ENCODE peak calls at places on chromosomes 13 and 19, in ten cellular contexts. One of them, this sample, is unnamed. For H3K36me3, the result is how much of the 10 kb centered on the place peaks cover.

GRCh38 chr19:54209748-54210494 is 9.3 kb downstream of the RPS9 start:
- DNase-seq in upper lobe of left lung: peak
- DNase-seq in pancreas: peak
- DNase-seq in left lung: peak
- DNase-seq in thoracic aorta: peak
- DNase-seq in effector memory CD4-positive, alpha-beta T cell: no peak
- DNase-seq in A673: peak
- DNase-seq in CD8-positive, alpha-beta memory T cell: peak
- DNase-seq in bronchial epithelial cell: peak
- DNase-seq in transverse colon: peak
- DNase-seq in this sample: no peak

GRCh38 chr13:73064991-73065390 is 6.2 kb downstream of the KLF5 start:
- DNase-seq in upper lobe of left lung: no peak
- DNase-seq in pancreas: no peak
- DNase-seq in left lung: no peak
- DNase-seq in thoracic aorta: no peak
- DNase-seq in effector memory CD4-positive, alpha-beta T cell: no peak
- DNase-seq in A673: no peak
- DNase-seq in CD8-positive, alpha-beta memory T cell: no peak
- DNase-seq in bronchial epithelial cell: no peak
- DNase-seq in transverse colon: no peak
- DNase-seq in this sample: no peak

GRCh38 chr13:49218493-49219051 is 1.6 kb upstream of the MLNR start:
- DNase-seq in upper lobe of left lung: no peak
- DNase-seq in pancreas: no peak
- DNase-seq in left lung: no peak
- DNase-seq in thoracic aorta: no peak
- DNase-seq in effector memory CD4-positive, alpha-beta T cell: no peak
- DNase-seq in A673: no peak
- DNase-seq in CD8-positive, alpha-beta memory T cell: no peak
- DNase-seq in bronchial epithelial cell: no peak
- DNase-seq in transverse colon: no peak
- DNase-seq in this sample: peak

GRCh38 chr13:44300895-44301638 is 72.6 kb upstream of the SERP2 start:
- DNase-seq in upper lobe of left lung: peak
- DNase-seq in pancreas: peak
- DNase-seq in left lung: peak
- DNase-seq in thoracic aorta: no peak
- DNase-seq in effector memory CD4-positive, alpha-beta T cell: no peak
- DNase-seq in A673: peak
- DNase-seq in CD8-positive, alpha-beta memory T cell: no peak
- DNase-seq in bronchial epithelial cell: peak
- DNase-seq in transverse colon: no peak
- DNase-seq in this sample: no peak

GRCh38 chr13:105773887-105774538 is 761.4 kb downstream of the EFNB2 start:
- DNase-seq in upper lobe of left lung: no peak
- DNase-seq in pancreas: peak
- DNase-seq in left lung: no peak
- DNase-seq in thoracic aorta: no peak
- DNase-seq in effector memory CD4-positive, alpha-beta T cell: no peak
- DNase-seq in A673: peak
- DNase-seq in CD8-positive, alpha-beta memory T cell: no peak
- DNase-seq in bronchial epithelial cell: peak
- DNase-seq in transverse colon: no peak
- DNase-seq in this sample: no peak

GRCh38 chr13:23753523-23753922 is 135.7 kb downstream of the MIPEP start:
- DNase-seq in upper lobe of left lung: peak
- DNase-seq in pancreas: no peak
- DNase-seq in left lung: no peak
- DNase-seq in thoracic aorta: no peak
- DNase-seq in effector memory CD4-positive, alpha-beta T cell: no peak
- DNase-seq in A673: no peak
- DNase-seq in CD8-positive, alpha-beta memory T cell: no peak
- DNase-seq in bronchial epithelial cell: peak
- DNase-seq in transverse colon: no peak
- DNase-seq in this sample: no peak

GRCh38 chr19:13428352-13428751 is 77.9 kb downstream of the CACNA1A start:
- DNase-seq in upper lobe of left lung: no peak
- DNase-seq in pancreas: no peak
- DNase-seq in left lung: no peak
- DNase-seq in thoracic aorta: no peak
- DNase-seq in effector memory CD4-positive, alpha-beta T cell: no peak
- DNase-seq in A673: peak
- DNase-seq in CD8-positive, alpha-beta memory T cell: no peak
- DNase-seq in bronchial epithelial cell: no peak
- DNase-seq in transverse colon: no peak
- DNase-seq in this sample: peak

GRCh38 chr13:49046002-49046401 is 70.3 kb downstream of the FNDC3A start:
- DNase-seq in upper lobe of left lung: no peak
- DNase-seq in pancreas: no peak
- DNase-seq in left lung: no peak
- DNase-seq in thoracic aorta: no peak
- DNase-seq in effector memory CD4-positive, alpha-beta T cell: no peak
- DNase-seq in A673: no peak
- DNase-seq in CD8-positive, alpha-beta memory T cell: no peak
- DNase-seq in bronchial epithelial cell: no peak
- DNase-seq in transverse colon: no peak
- DNase-seq in this sample: no peak

GRCh38 chr13:39259371-39259770 is 221.1 kb downstream of the NHLRC3 start:
- DNase-seq in upper lobe of left lung: no peak
- DNase-seq in pancreas: no peak
- DNase-seq in left lung: no peak
- DNase-seq in thoracic aorta: no peak
- DNase-seq in effector memory CD4-positive, alpha-beta T cell: no peak
- DNase-seq in A673: no peak
- DNase-seq in CD8-positive, alpha-beta memory T cell: no peak
- DNase-seq in bronchial epithelial cell: no peak
- DNase-seq in transverse colon: no peak
- DNase-seq in this sample: no peak

GRCh38 chr19:17580470-17581000 is 25.1 kb downstream of the COLGALT1 start:
- DNase-seq in upper lobe of left lung: no peak
- DNase-seq in pancreas: no peak
- DNase-seq in left lung: no peak
- DNase-seq in thoracic aorta: no peak
- DNase-seq in effector memory CD4-positive, alpha-beta T cell: no peak
- DNase-seq in A673: no peak
- DNase-seq in CD8-positive, alpha-beta memory T cell: no peak
- DNase-seq in bronchial epithelial cell: no peak
- DNase-seq in transverse colon: no peak
- DNase-seq in this sample: peak

GRCh38 chr19:50476224-50476942 is at the start of the genes EMC10 and GARIN5A:
- DNase-seq in upper lobe of left lung: peak
- DNase-seq in pancreas: peak
- DNase-seq in left lung: peak
- DNase-seq in thoracic aorta: peak
- DNase-seq in effector memory CD4-positive, alpha-beta T cell: peak
- DNase-seq in A673: peak
- DNase-seq in CD8-positive, alpha-beta memory T cell: peak
- DNase-seq in bronchial epithelial cell: peak
- DNase-seq in transverse colon: peak
- DNase-seq in this sample: peak

GRCh38 chr13:24252136-24252535 is 57.2 kb upstream of the C1QTNF9 start:
- DNase-seq in upper lobe of left lung: no peak
- DNase-seq in pancreas: no peak
- DNase-seq in left lung: no peak
- DNase-seq in thoracic aorta: no peak
- DNase-seq in effector memory CD4-positive, alpha-beta T cell: no peak
- DNase-seq in A673: no peak
- DNase-seq in CD8-positive, alpha-beta memory T cell: no peak
- DNase-seq in bronchial epithelial cell: no peak
- DNase-seq in transverse colon: no peak
- DNase-seq in this sample: no peak

GRCh38 chr13:43664700-43665191 is 122.0 kb downstream of the ENOX1 start:
- DNase-seq in upper lobe of left lung: no peak
- DNase-seq in pancreas: no peak
- DNase-seq in left lung: no peak
- DNase-seq in thoracic aorta: no peak
- DNase-seq in effector memory CD4-positive, alpha-beta T cell: no peak
- DNase-seq in A673: peak
- DNase-seq in CD8-positive, alpha-beta memory T cell: no peak
- DNase-seq in bronchial epithelial cell: peak
- DNase-seq in transverse colon: peak
- DNase-seq in this sample: peak

DNA sequence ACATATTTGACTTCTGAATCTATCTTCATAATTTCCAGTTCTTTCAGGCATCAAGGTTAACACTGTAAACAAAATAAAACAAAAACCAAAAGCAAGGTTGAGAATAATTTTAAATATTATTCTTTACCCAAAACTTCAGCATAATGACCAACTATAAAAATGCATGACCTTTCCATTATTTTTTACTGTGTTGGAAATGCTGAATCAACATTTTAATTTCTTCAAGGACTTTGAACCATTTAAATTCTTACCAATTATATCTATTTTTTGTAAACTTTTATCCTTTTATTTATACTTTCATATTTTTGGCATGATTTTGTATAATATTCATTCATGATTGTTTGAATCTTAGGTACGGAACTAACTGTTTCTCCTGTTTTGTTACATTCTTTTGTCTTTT is 6.9 kb downstream of the ZNF585A start:
- DNase-seq in upper lobe of left lung: no peak
- DNase-seq in pancreas: no peak
- DNase-seq in left lung: no peak
- DNase-seq in thoracic aorta: no peak
- DNase-seq in effector memory CD4-positive, alpha-beta T cell: no peak
- DNase-seq in A673: no peak
- DNase-seq in CD8-positive, alpha-beta memory T cell: no peak
- DNase-seq in bronchial epithelial cell: no peak
- DNase-seq in transverse colon: no peak
- DNase-seq in this sample: no peak
- H3K36me3 ChIP-seq in upper lobe of left lung: half or more
- H3K36me3 ChIP-seq in pancreas: under half
- H3K36me3 ChIP-seq in left lung: half or more
- H3K36me3 ChIP-seq in thoracic aorta: half or more
- H3K36me3 ChIP-seq in effector memory CD4-positive, alpha-beta T cell: half or more
- H3K36me3 ChIP-seq in A673: under half
- H3K36me3 ChIP-seq in CD8-positive, alpha-beta memory T cell: under half
- H3K36me3 ChIP-seq in bronchial epithelial cell: under half
- H3K36me3 ChIP-seq in transverse colon: under half
- H3K36me3 ChIP-seq in this sample: under half

DNA sequence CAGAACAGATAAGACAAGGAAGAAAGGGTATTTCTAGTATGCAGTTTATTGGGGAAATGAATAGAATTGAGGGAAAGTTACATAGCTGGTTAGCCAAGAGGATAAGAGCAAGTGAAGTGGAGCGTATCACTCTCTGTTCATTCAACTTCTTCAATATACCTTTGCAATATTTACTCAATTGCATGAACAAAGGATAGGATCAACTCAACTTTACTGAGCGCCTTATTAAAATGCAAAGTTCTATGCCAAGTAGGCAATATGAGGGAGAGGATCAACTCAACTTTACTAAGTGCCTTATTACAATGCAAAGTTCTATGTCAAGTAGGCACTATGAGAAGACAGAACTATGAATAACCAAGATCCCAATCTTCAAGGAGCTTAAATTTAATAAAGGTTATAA is 43.9 kb downstream of the ZC3H13 start:
- DNase-seq in upper lobe of left lung: no peak
- DNase-seq in pancreas: no peak
- DNase-seq in left lung: no peak
- DNase-seq in thoracic aorta: no peak
- DNase-seq in effector memory CD4-positive, alpha-beta T cell: no peak
- DNase-seq in A673: no peak
- DNase-seq in CD8-positive, alpha-beta memory T cell: no peak
- DNase-seq in bronchial epithelial cell: no peak
- DNase-seq in transverse colon: no peak
- DNase-seq in this sample: no peak
- H3K36me3 ChIP-seq in upper lobe of left lung: under half
- H3K36me3 ChIP-seq in pancreas: under half
- H3K36me3 ChIP-seq in left lung: half or more
- H3K36me3 ChIP-seq in thoracic aorta: under half
- H3K36me3 ChIP-seq in effector memory CD4-positive, alpha-beta T cell: under half
- H3K36me3 ChIP-seq in A673: half or more
- H3K36me3 ChIP-seq in CD8-positive, alpha-beta memory T cell: under half
- H3K36me3 ChIP-seq in bronchial epithelial cell: under half
- H3K36me3 ChIP-seq in transverse colon: under half
- H3K36me3 ChIP-seq in this sample: under half

DNA sequence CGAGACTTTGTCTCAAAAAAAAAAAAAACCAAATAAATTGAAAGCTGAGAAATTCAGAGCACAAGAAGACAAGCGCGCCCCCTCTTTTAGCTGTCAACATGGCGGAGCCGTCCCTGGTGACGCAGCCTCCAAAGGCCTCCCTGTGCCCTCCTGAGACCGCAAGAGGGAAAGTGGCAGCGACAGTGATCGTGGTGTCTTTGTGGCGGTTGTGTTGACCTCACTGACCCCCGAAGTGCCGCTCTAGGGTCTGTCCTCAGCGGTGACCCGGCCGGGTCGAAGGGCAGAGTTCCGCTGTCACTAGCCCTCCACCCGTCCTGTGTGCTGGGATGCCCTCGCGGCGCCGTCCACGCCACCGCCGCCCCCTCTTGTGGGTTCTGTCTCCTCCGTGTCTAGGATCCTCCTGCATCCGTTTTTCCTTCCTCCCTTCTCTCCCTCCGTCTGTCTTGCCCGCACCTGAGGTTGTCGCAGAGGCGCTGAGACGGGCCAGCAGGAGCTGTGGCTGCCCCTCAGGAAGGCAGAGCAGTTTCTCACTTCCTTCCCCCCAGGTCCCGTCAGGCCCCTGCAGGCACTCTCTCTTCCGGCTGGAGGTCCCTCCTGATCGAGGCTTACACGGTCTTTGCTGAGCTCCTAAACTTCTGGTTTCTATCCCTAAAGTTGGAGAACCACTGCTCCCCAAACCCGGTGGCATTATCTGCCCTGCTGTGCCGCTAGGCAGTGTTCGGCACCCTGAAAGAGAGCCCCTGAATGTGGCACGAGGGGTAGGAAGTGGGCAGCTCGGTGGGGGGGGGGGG is 7.2 kb downstream of the UHRF1 start:
- DNase-seq in upper lobe of left lung: peak
- DNase-seq in pancreas: no peak
- DNase-seq in left lung: peak
- DNase-seq in thoracic aorta: no peak
- DNase-seq in effector memory CD4-positive, alpha-beta T cell: no peak
- DNase-seq in A673: no peak
- DNase-seq in CD8-positive, alpha-beta memory T cell: peak
- DNase-seq in bronchial epithelial cell: no peak
- DNase-seq in transverse colon: peak
- DNase-seq in this sample: peak
- H3K36me3 ChIP-seq in upper lobe of left lung: under half
- H3K36me3 ChIP-seq in pancreas: under half
- H3K36me3 ChIP-seq in left lung: under half
- H3K36me3 ChIP-seq in thoracic aorta: under half
- H3K36me3 ChIP-seq in effector memory CD4-positive, alpha-beta T cell: under half
- H3K36me3 ChIP-seq in A673: half or more
- H3K36me3 ChIP-seq in CD8-positive, alpha-beta memory T cell: under half
- H3K36me3 ChIP-seq in bronchial epithelial cell: under half
- H3K36me3 ChIP-seq in transverse colon: under half
- H3K36me3 ChIP-seq in this sample: under half

DNA sequence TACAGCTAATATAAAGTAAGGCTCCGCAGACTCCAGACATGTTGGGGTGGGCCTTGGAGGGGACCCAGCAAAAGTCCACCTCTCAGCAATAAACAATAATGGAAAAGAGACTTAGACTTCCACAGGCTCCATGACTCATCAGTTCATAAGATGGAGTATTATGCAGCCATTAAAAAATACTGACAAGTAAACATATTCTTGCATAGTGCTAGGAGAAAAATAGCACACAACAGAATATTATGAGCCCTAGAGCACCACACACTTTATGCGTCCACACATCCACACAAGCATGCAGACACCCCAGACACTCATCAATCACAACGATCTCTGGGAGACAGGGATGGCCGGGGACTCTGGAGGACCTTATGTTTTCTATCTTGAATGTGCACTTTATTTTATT is 46.0 kb downstream of the PDCD5 start:
- DNase-seq in upper lobe of left lung: no peak
- DNase-seq in pancreas: no peak
- DNase-seq in left lung: no peak
- DNase-seq in thoracic aorta: no peak
- DNase-seq in effector memory CD4-positive, alpha-beta T cell: no peak
- DNase-seq in A673: no peak
- DNase-seq in CD8-positive, alpha-beta memory T cell: no peak
- DNase-seq in bronchial epithelial cell: no peak
- DNase-seq in transverse colon: no peak
- DNase-seq in this sample: no peak
- H3K36me3 ChIP-seq in upper lobe of left lung: half or more
- H3K36me3 ChIP-seq in pancreas: under half
- H3K36me3 ChIP-seq in left lung: half or more
- H3K36me3 ChIP-seq in thoracic aorta: half or more
- H3K36me3 ChIP-seq in effector memory CD4-positive, alpha-beta T cell: half or more
- H3K36me3 ChIP-seq in A673: under half
- H3K36me3 ChIP-seq in CD8-positive, alpha-beta memory T cell: under half
- H3K36me3 ChIP-seq in bronchial epithelial cell: under half
- H3K36me3 ChIP-seq in transverse colon: under half
- H3K36me3 ChIP-seq in this sample: under half

This sample was measured in H7.